ENCODE peak calls at places on chromosomes 13 and 19, in ten cellular contexts. L, G, H, C, B, S, U, J, I and D are unnamed samples.

GRCh38 chr19:35939307-35940077 is 3.3 kb downstream of the LRFN3 start:
- DNase-seq in L (no peak), G (no peak), H (no peak), C (no peak), B (no peak), S (no peak), U (no peak), J (no peak), I (no peak), D (no peak)

GRCh38 chr13:100954430-100955361 is 280.1 kb upstream of the TMTC4 start:
- DNase-seq in L (no peak), G (no peak), H (no peak), C (no peak), B (no peak), S (no peak), U (no peak), J (no peak), I (no peak), D (no peak)

GRCh38 chr19:13150187-13150918 is at the start of the genes IER2 and STX10:
- DNase-seq in L (peak; percentile 95), G (peak; percentile 85), H (peak; percentile 85), C (peak; percentile 76), B (peak; percentile 98), S (peak; percentile 97), U (peak; percentile 96), J (no peak), I (peak; percentile 88), D (peak; percentile 87)

GRCh38 chr13:109644956-109645355 is 141.4 kb downstream of the IRS2 start:
- DNase-seq in L (no peak), G (no peak), H (no peak), C (no peak), B (no peak), S (no peak), U (no peak), J (no peak), I (no peak), D (no peak)

GRCh38 chr19:4687396-4687795 is 17.3 kb upstream of the MYDGF start:
- DNase-seq in L (no peak), G (no peak), H (no peak), C (no peak), B (no peak), S (no peak), U (no peak), J (no peak), I (no peak), D (no peak)

GRCh38 chr13:29591310-29591709 is 4.2 kb downstream of the SLC7A1 start:
- DNase-seq in L (peak; percentile 49), G (no peak), H (no peak), C (no peak), B (no peak), S (no peak), U (peak; percentile 28), J (no peak), I (no peak), D (no peak)

GRCh38 chr19:29365836-29366417 is 153.0 kb upstream of the UQCRFS1 start:
- DNase-seq in L (no peak), G (no peak), H (no peak), C (no peak), B (no peak), S (no peak), U (no peak), J (no peak), I (no peak), D (no peak)

GRCh38 chr19:54199401-54199800 is 1.3 kb upstream of the RPS9 start:
- DNase-seq in L (no peak), G (no peak), H (no peak), C (no peak), B (no peak), S (no peak), U (peak; percentile 95), J (no peak), I (no peak), D (no peak)

GRCh38 chr19:43527860-43528622 is 1.0 kb upstream of the ETHE1 start:
- DNase-seq in L (peak; percentile 34), G (no peak), H (no peak), C (no peak), B (peak; percentile 43), S (no peak), U (peak; percentile 37), J (no peak), I (no peak), D (no peak)

GRCh38 chr13:71861769-71862168 is 5.2 kb downstream of the DACH1 start:
- DNase-seq in L (no peak), G (no peak), H (no peak), C (no peak), B (no peak), S (no peak), U (no peak), J (no peak), I (no peak), D (no peak)

GRCh38 chr13:66348745-66349720 is 881.1 kb downstream of the PCDH9 start:
- DNase-seq in L (no peak), G (no peak), H (no peak), C (no peak), B (peak; percentile 6), S (no peak), U (no peak), J (no peak), I (no peak), D (no peak)

GRCh38 chr19:4911786-4912672 is 2.7 kb downstream of the UHRF1 start:
- DNase-seq in L (peak; percentile 100), G (peak; percentile 36), H (peak; percentile 65), C (peak; percentile 99), B (peak; percentile 40), S (peak; percentile 86), U (peak; percentile 99), J (peak; percentile 95), I (peak; percentile 49), D (peak; percentile 61)

GRCh38 chr19:42010245-42011126 is 16.5 kb upstream of the ATP1A3 start:
- DNase-seq in L (peak; percentile 51), G (no peak), H (no peak), C (no peak), B (no peak), S (no peak), U (peak; percentile 65), J (peak; percentile 23), I (no peak), D (no peak)

GRCh38 chr13:66585669-66586203 is 644.4 kb downstream of the PCDH9 start:
- DNase-seq in L (no peak), G (no peak), H (no peak), C (no peak), B (no peak), S (no peak), U (no peak), J (no peak), I (no peak), D (no peak)

GRCh38 chr19:51368366-51369282 is at the start of gene CLDND2:
- DNase-seq in L (no peak), G (no peak), H (no peak), C (no peak), B (no peak), S (no peak), U (no peak), J (no peak), I (no peak), D (no peak)

GRCh38 chr19:30778961-30779690 is 406.9 kb downstream of the ZNF536 start:
- DNase-seq in L (no peak), G (no peak), H (no peak), C (no peak), B (no peak), S (no peak), U (no peak), J (no peak), I (no peak), D (no peak)

GRCh38 chr13:41742917-41743552 is 217.9 kb downstream of the VWA8 start:
- DNase-seq in L (no peak), G (no peak), H (no peak), C (no peak), B (peak; percentile 10), S (no peak), U (no peak), J (no peak), I (no peak), D (no peak)

GRCh38 chr19:343941-344624 is 513 bp downstream of the MIER2 start:
- DNase-seq in L (peak; percentile 34), G (no peak), H (peak; percentile 69), C (no peak), B (no peak), S (peak; percentile 64), U (peak; percentile 28), J (no peak), I (no peak), D (peak; percentile 80)

GRCh38 chr19:55809381-55810058 is 22.3 kb downstream of the NLRP11 start:
- DNase-seq in L (peak; percentile 77), G (no peak), H (peak; percentile 8), C (no peak), B (peak; percentile 6), S (peak; percentile 41), U (peak; percentile 36), J (peak; percentile 90), I (peak; percentile 19), D (no peak)
- TF ChIP-seq CTCF in L (peak; percentile 43), G (no peak), H (peak; percentile 9), C (peak; percentile 19), B (peak; percentile 25), S (peak; percentile 8), U (peak; percentile 18), J (peak; percentile 58), I (no peak), D (peak; percentile 51)

DNA sequence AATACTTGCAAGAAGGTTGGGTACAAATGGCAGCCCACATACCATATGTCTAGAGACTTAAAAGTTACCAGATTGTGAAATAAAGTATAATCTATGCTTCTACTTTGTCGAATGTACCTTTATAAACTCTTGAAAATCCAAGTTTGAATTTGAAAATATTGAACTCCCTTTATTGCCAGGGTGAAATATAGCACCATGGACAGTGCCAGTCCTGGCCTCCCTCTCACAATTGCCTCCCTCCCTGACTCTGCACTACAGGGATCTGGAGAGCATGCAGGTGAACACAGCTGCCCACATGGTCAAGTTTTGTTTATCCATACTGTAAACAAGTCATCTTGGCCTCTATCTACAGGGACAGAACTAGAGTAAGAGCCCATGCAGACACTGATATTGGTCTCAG is 394.1 kb upstream of the SLITRK6 start:
- DNase-seq in L (no peak), G (peak; percentile 14), H (peak; percentile 38), C (no peak), B (no peak), S (peak; percentile 17), U (no peak), J (no peak), I (no peak), D (no peak)
- TF ChIP-seq CTCF in L (no peak), G (no peak), H (no peak), C (no peak), B (no peak), S (no peak), U (no peak), J (no peak), I (no peak), D (no peak)

GRCh38 chr13:44244288-44244687 is 129.3 kb upstream of the SERP2 start:
- DNase-seq in L (no peak), G (no peak), H (no peak), C (no peak), B (no peak), S (no peak), U (peak; percentile 79), J (peak; percentile 70), I (no peak), D (no peak)
- TF ChIP-seq CTCF in L (no peak), G (no peak), H (no peak), C (no peak), B (no peak), S (no peak), U (no peak), J (no peak), I (no peak), D (no peak)

GRCh38 chr19:40403262-40403984 is 9.8 kb downstream of the PRX start:
- DNase-seq in L (peak; percentile 91), G (peak; percentile 84), H (peak; percentile 98), C (peak; percentile 49), B (peak; percentile 93), S (peak; percentile 93), U (peak; percentile 90), J (peak; percentile 86), I (peak; percentile 86), D (peak; percentile 94)
- TF ChIP-seq CTCF in L (no peak), G (no peak), H (no peak), C (peak; percentile 4), B (no peak), S (peak; percentile 4), U (no peak), J (no peak), I (no peak), D (no peak)